ENCODE peak calls at places on chromosomes 2 and 18, in four cellular contexts. N, U, Q and L are unnamed samples.

GRCh38 chr2:241680827-241681599 is 5.6 kb downstream of the DTYMK start:
- DNase-seq in N (peak), U (peak), Q (no peak), L (no peak)

GRCh38 chr2:64844087-64844486 is 145.1 kb upstream of the SLC1A4 start:
- DNase-seq in N (no peak), U (no peak), Q (no peak), L (no peak)

GRCh38 chr2:146461068-146461467 is 1383.8 kb upstream of the ACVR2A start:
- DNase-seq in N (no peak), U (no peak), Q (no peak), L (no peak)

GRCh38 chr2:1231664-1232063 is 181.6 kb upstream of the TPO start:
- DNase-seq in N (peak), U (peak), Q (no peak), L (no peak)

GRCh38 chr2:200703132-200703925 is 108.4 kb upstream of the BZW1 start:
- DNase-seq in N (peak), U (peak), Q (no peak), L (no peak)

GRCh38 chr2:236745420-236746210 is 176.0 kb downstream of the ACKR3 start:
- DNase-seq in N (peak), U (no peak), Q (no peak), L (no peak)

GRCh38 chr18:28459587-28459986 is 282.7 kb upstream of the CDH2 start:
- DNase-seq in N (peak), U (no peak), Q (no peak), L (no peak)

GRCh38 chr18:73918816-73919215 is 228.8 kb downstream of the FBXO15 start:
- DNase-seq in N (no peak), U (no peak), Q (no peak), L (no peak)

GRCh38 chr18:10231220-10231619 is 223.2 kb upstream of the APCDD1 start:
- DNase-seq in N (no peak), U (no peak), Q (no peak), L (no peak)

GRCh38 chr2:60555066-60555793 is 1.8 kb upstream of the BCL11A start:
- DNase-seq in N (peak), U (peak), Q (peak), L (peak)

GRCh38 chr2:100067796-100068195 is 74.6 kb downstream of the AFF3 start:
- DNase-seq in N (no peak), U (no peak), Q (no peak), L (no peak)

GRCh38 chr2:232910376-232910775 is 40.3 kb downstream of the SNORC start:
- DNase-seq in N (no peak), U (no peak), Q (no peak), L (no peak)

GRCh38 chr18:24817150-24818068 is 357.0 kb downstream of the HRH4 start:
- DNase-seq in N (no peak), U (no peak), Q (peak), L (no peak)
- TF ChIP-seq CTCF in N (no peak), U (no peak), Q (no peak), L (no peak)

GRCh38 chr2:223487447-223487846 is 114.7 kb downstream of the SCG2 start:
- DNase-seq in N (no peak), U (no peak), Q (no peak), L (no peak)
- TF ChIP-seq CTCF in N (no peak), U (no peak), Q (no peak), L (no peak)

DNA sequence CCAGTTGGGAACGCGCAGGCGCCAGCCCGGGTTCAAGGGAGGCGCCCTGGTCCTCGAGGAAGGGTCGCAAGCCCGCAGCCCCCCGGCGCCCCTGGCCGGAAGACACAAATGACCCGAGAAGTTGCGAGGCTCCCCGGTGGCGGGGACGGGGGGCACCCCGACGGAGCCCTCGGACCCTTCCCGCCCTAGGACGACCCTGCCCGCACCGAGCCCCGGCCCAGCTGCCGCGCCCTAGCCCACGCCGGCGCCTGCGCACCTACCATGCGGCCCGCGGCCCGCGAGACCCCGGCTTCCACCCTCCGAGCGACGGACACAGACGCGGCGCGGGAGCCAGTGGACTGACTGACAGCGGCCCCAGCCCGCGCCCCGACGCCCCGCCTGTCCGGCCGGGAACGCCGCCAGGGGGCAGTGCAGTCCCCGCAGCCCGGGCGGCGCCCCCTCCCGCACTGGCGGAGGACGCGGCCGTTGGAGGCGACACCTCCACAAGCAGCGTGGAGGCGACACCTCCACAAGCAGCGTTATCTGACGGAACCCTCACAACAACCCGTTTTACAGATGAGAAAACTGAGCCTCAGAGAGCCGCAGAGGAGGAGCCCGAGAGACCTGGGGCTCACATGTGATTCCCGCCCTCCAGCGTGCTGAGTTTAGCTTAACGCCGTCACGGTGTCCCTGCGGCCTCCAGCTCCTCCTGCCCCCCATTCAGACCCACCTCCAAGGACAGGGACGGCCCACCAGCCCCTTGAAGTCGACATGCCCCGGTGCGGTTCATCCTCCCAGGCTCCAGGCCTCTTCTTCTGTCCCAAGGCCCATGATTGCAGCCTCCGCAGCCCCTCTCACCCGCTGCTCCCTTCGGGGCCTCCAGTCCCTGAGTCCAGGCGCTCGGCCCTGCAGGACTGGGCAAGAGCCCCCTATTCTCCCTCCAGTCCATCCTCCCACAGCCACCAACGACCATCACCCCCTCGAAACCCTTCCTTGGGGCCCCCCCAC is at the start of gene NMUR1:
- DNase-seq in N (peak), U (peak), Q (peak), L (peak)
- TF ChIP-seq CTCF in N (peak), U (peak), Q (peak), L (peak)

GRCh38 chr2:103292570-103293265 is 530.9 kb downstream of the TMEM182 start:
- DNase-seq in N (no peak), U (no peak), Q (peak), L (no peak)

GRCh38 chr2:103284750-103285149 is 522.9 kb downstream of the TMEM182 start:
- DNase-seq in N (no peak), U (no peak), Q (no peak), L (no peak)

GRCh38 chr2:103285354-103285753 is 523.5 kb downstream of the TMEM182 start:
- DNase-seq in N (no peak), U (no peak), Q (no peak), L (no peak)

GRCh38 chr2:103293266-103293583 is 531.4 kb downstream of the TMEM182 start:
- DNase-seq in N (no peak), U (no peak), Q (no peak), L (no peak)

DNA sequence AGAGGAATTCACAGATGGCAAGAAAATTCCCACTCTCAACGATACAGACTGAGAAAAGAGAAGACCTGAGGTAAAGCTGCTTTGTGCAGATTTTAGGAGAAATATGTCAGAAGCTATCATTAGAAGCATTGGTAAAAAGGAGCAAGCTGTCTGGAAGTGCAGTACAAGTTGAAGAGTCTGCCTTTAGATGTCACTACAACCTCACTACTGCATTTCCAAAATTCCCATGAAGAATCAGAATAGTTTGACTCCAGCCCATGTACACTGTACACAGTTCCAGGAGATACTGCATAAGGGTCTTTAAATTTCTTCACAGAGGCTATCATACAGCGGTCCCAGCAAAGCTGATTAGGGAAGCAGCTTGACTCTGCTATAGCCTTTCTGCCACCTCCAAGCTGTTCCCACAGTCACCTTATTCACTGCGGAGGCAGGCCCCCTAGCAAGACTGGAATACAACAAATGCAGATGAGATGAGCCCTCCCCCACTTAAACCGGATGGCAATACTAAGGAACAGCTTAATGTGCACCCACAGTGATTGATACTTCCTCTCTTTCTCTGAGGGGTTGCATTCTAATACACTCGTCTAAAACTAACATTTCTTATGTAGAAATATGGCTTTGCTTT is 527.4 kb downstream of the TMEM182 start:
- DNase-seq in N (no peak), U (no peak), Q (no peak), L (no peak)
- TF ChIP-seq CTCF in N (peak), U (no peak), Q (peak), L (no peak)

DNA sequence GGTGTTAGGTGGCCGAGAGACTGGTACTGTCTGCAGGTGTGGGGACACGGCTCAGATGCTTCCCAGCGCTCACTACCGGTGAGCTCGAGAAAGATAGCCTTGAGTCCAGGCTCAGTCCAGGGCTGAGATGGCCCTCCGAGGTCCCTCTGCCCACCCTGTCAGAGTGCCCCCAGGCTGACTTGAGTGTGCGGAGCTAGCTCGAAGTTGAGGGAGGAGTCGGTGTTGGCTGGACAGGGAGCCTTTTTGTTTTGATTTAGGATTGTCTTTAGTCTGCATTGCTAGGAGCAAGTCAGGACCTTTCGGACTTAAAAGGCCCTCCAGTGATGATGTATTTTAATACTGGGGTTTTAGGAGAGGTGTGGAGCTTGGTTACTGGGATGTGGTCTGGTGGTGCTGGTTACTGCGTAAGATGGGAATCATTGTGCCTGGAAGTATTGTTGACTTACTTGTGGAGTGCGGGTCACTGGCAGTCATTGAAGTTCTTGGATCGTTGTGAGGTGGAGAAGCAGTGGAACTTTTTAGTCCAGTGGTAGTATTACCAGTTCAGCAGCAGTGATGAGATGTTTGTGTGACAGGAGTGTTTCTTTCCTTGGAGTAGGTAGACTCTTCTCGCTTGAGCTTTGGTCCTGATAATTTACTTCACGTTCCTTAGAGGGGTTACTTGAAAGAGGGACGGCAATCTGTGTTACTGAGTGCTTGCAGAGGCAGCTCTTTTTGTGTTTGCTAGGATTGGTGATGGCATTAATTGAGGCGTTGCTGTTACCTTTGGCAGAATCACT is 624 bp downstream of the KIAA1328 start:
- DNase-seq in N (no peak), U (peak), Q (no peak), L (peak)
- TF ChIP-seq CTCF in N (no peak), U (no peak), Q (peak), L (peak)

GRCh38 chr2:203857656-203858055 is 9.9 kb upstream of the CTLA4 start:
- DNase-seq in N (no peak), U (no peak), Q (no peak), L (no peak)

GRCh38 chr2:203853271-203853670 is 14.3 kb upstream of the CTLA4 start:
- DNase-seq in N (no peak), U (no peak), Q (no peak), L (no peak)

GRCh38 chr2:203852760-203853159 is 14.8 kb upstream of the CTLA4 start:
- DNase-seq in N (no peak), U (no peak), Q (no peak), L (no peak)

GRCh38 chr2:203853722-203854121 is 13.8 kb upstream of the CTLA4 start:
- DNase-seq in N (no peak), U (no peak), Q (no peak), L (no peak)

DNA sequence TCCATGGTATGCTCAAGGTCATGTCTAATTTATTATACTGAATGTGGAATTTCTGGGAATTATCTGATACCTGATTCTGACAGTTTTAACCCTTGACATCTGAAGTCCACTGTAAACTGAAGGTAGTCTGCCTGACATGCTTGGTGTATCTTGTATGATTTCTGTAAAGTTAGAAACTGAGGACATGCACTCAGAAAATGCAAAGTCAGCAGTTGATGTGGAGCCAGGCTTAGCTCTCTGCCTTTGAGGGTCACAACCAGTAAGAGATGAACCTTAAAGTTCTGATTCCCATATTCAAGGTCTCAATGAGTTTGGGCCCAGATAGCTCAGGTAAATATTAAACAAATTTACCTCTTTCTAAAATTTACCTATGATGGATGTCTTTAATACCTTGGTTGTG is 12.3 kb upstream of the CTLA4 start:
- DNase-seq in N (no peak), U (peak), Q (no peak), L (no peak)
- TF ChIP-seq CTCF in N (no peak), U (no peak), Q (no peak), L (no peak)

GRCh38 chr2:166125557-166125956 is 2.3 kb downstream of the SCN1A start:
- DNase-seq in N (no peak), U (peak), Q (no peak), L (no peak)

GRCh38 chr2:166128156-166128505 is 311 bp upstream of the SCN1A start:
- DNase-seq in N (no peak), U (no peak), Q (no peak), L (no peak)

GRCh38 chr2:166126014-166126639 is 1.7 kb downstream of the SCN1A start:
- DNase-seq in N (no peak), U (no peak), Q (no peak), L (no peak)

GRCh38 chr2:166127217-166128155 is at the start of gene SCN1A:
- DNase-seq in N (peak), U (peak), Q (no peak), L (no peak)
- TF ChIP-seq CTCF in N (peak), U (peak), Q (peak), L (peak)

GRCh38 chr18:66124394-66124793 is 373.6 kb downstream of the CDH7 start:
- DNase-seq in N (peak), U (no peak), Q (no peak), L (no peak)
- TF ChIP-seq CTCF in N (no peak), U (no peak), Q (peak), L (no peak)

GRCh38 chr2:96145028-96145939 is at the start of gene DUSP2:
- DNase-seq in N (peak), U (peak), Q (peak), L (peak)

GRCh38 chr2:96142217-96143113 is 2.8 kb downstream of the DUSP2 start:
- DNase-seq in N (no peak), U (peak), Q (peak), L (peak)

GRCh38 chr2:96144481-96145027 is 686 bp downstream of the DUSP2 start:
- DNase-seq in N (no peak), U (no peak), Q (peak), L (no peak)

GRCh38 chr2:96143231-96143847 is 1.9 kb downstream of the DUSP2 start:
- DNase-seq in N (no peak), U (peak), Q (no peak), L (peak)

DNA sequence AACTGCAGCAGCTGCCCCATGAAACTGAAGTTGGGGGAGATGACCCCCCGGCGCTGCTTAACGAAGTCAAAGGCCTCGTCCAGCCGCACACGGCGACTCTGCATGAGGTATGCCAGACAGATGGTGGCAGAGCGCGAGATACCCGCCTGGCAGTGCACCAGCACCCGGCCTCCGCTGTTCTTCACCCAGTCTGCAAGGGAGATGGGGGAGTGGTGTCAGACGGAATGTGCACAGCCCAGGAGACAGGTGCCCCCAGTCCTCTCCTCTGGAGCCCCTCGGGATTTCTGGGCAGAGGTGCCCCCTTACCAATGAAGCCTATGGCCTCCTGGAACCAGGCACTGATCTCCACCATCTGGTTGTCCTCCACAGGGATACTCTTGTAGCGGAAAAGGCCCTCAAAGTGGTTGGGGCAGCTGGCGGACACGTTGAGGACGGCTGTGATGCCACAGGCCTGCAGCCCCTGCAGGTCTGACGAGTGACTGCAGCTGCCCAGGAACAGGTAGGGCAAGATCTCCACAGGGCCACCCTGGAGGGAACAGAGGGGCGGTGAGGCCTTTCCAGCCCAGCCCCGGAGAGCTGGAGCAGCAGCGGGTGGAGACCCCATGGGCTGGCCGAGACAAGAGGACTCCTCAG is 1.3 kb downstream of the DUSP2 start:
- DNase-seq in N (peak), U (peak), Q (peak), L (no peak)
- TF ChIP-seq CTCF in N (no peak), U (no peak), Q (peak), L (peak)